ENCODE peak calls at places on chromosomes 4 and X, in eight cellular contexts. Q is PC-3, Y is upper lobe of left lung, H is cardiac fibroblast, O is stomach, A is transverse colon, C is PC-9, T is brain microvascular endothelial cell. M is an unnamed sample.

GRCh38 chr4:26197018-26197779 is 123.6 kb upstream of the RBPJ start:
- DNase-seq in Q (peak), Y (peak), H (peak), O (peak), A (peak), C (peak), T (peak), M (peak)

GRCh38 chr4:171793723-171794122 is 19.5 kb upstream of the GALNTL6 start:
- DNase-seq in Q (no peak), Y (no peak), H (no peak), O (no peak), A (no peak), C (no peak), T (no peak), M (no peak)

GRCh38 chr4:183504930-183505555 is at the start of gene ING2:
- DNase-seq in Q (no peak), Y (peak), H (no peak), O (no peak), A (no peak), C (peak), T (peak), M (no peak)

GRCh38 chr4:4461850-4462249 is 74.9 kb downstream of the NSG1 start:
- DNase-seq in Q (no peak), Y (peak), H (no peak), O (peak), A (peak), C (no peak), T (no peak), M (no peak)

GRCh38 chrX:147899715-147900114 is 12.0 kb upstream of the FMR1 start:
- DNase-seq in Q (no peak), Y (no peak), H (no peak), O (no peak), A (no peak), C (no peak), T (no peak), M (no peak)

GRCh38 chr4:189825466-189825865 is 115.2 kb upstream of the FRG1 start:
- DNase-seq in Q (no peak), Y (no peak), H (no peak), O (no peak), A (no peak), C (no peak), T (no peak), M (no peak)

GRCh38 chr4:6324999-6325790 is 55.5 kb downstream of the WFS1 start:
- DNase-seq in Q (peak), Y (peak), H (no peak), O (peak), A (peak), C (no peak), T (no peak), M (no peak)

GRCh38 chr4:167052631-167053085 is 181.6 kb downstream of the SPOCK3 start:
- DNase-seq in Q (no peak), Y (no peak), H (no peak), O (no peak), A (no peak), C (no peak), T (no peak), M (no peak)

GRCh38 chr4:1505511-1506451 is 99.5 kb upstream of the NKX1-1 start:
- DNase-seq in Q (no peak), Y (peak), H (no peak), O (no peak), A (peak), C (no peak), T (no peak), M (no peak)

GRCh38 chrX:68440940-68441339 is 7.6 kb upstream of the OPHN1 start:
- DNase-seq in Q (peak), Y (peak), H (peak), O (peak), A (peak), C (no peak), T (peak), M (no peak)

GRCh38 chr4:4782969-4783368 is 76.5 kb upstream of the MSX1 start:
- DNase-seq in Q (peak), Y (no peak), H (no peak), O (no peak), A (no peak), C (no peak), T (peak), M (no peak)

GRCh38 chr4:41169256-41169655 is 45.1 kb downstream of the APBB2 start:
- DNase-seq in Q (no peak), Y (no peak), H (no peak), O (no peak), A (no peak), C (no peak), T (no peak), M (no peak)

GRCh38 chr4:100268807-100269206 is 78.5 kb upstream of the DDIT4L start:
- DNase-seq in Q (no peak), Y (no peak), H (no peak), O (no peak), A (no peak), C (no peak), T (no peak), M (no peak)

GRCh38 chr4:165418116-165418515 is 39.3 kb downstream of the CPE start:
- DNase-seq in Q (no peak), Y (no peak), H (no peak), O (no peak), A (no peak), C (no peak), T (no peak), M (no peak)

GRCh38 chr4:103445377-103445776 is 247.2 kb upstream of the CENPE start:
- DNase-seq in Q (no peak), Y (no peak), H (no peak), O (no peak), A (no peak), C (no peak), T (no peak), M (no peak)

GRCh38 chr4:54165011-54165410 is 64.1 kb upstream of the PDGFRA start:
- DNase-seq in Q (no peak), Y (no peak), H (no peak), O (no peak), A (no peak), C (no peak), T (no peak), M (no peak)

GRCh38 chr4:3486556-3487270 is 23.6 kb downstream of the DOK7 start:
- DNase-seq in Q (no peak), Y (no peak), H (no peak), O (no peak), A (no peak), C (no peak), T (no peak), M (no peak)

GRCh38 chrX:81414630-81415029 is 212.7 kb downstream of the SH3BGRL start:
- DNase-seq in Q (peak), Y (no peak), H (no peak), O (no peak), A (no peak), C (no peak), T (no peak), M (no peak)

GRCh38 chrX:30888526-30889146 is 418 bp downstream of the TAB3 start:
- DNase-seq in Q (no peak), Y (peak), H (peak), O (no peak), A (peak), C (no peak), T (no peak), M (peak)

GRCh38 chr4:110636231-110636676 is 13.4 kb upstream of the PITX2 start:
- DNase-seq in Q (no peak), Y (no peak), H (no peak), O (no peak), A (no peak), C (no peak), T (no peak), M (no peak)

DNA sequence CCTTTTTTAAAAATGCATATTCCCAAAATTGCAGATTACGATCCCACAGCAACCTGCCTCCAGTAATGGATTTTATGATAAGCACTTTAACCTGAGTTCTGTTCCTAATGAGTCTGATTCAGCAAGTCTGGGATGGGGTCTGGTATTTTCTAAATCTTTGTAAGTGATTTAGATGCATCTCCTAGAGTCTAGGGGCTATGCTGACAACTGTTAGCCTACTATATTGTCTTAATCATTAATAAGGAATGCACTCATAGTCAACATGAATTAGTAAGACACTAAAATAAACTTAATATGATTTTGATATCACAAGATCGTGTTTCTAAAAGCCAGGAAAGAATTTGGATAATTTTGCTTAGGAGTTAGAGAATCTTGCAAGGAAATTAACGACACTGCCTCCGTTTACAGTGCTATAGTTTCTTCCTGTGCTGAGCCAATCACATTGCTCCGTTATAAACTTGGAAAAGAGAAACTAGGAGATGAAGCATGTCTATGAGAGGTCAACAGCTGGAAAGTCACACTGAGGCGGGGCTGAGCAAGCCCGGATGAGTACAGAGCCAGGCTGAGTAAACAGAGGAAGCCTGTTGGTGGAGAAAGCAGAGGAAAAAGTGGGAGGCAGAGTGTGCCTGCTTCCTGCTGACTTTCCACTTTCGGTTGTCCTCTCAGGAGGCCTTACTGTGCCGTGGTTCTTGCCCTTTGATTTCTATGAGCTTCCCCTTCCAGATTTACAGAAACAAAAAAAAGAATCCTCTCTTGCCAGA is 5.4 kb downstream of the SCARB2 start:
- DNase-seq in Q (peak), Y (peak), H (peak), O (peak), A (peak), C (no peak), T (peak), M (no peak)
- H3K4me3 ChIP-seq in Q (peak), Y (peak), H (peak), O (peak), A (no peak), C (no peak), T (peak), M (no peak)

DNA sequence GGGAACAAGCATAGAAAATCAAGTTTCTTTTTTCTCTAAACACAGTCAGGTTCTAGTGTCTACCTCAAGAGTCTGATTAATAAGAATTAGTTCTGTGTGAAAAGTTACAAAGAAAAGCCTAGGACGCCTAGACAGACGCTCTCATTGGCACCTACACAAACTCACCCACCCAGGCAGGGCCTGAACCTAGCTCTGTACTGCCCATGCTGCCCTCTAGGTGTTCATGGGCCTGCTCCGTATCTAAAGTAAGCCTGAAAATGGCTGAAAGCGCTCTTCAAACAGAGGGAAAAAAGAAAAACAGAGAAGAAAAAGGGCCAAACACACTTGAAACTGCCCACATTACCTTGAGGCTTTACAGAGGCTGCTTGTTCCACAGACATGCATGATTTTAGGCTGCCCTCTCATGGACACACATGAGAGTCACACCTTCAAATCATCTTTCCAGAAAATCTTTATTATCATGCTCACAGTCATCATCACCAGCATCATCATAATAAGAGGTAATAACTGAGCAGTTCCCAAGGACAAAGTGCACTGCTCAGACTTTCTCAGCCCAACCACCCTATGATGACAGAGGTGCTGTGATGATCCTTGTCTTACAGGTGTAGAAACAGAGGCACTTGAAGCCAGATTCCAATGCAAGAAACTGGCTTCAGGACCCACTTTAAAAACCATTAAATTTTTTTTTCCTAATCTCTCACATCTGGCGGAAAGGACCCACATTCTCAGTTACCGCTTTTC is 49.6 kb downstream of the MAP7D2 start:
- DNase-seq in Q (peak), Y (peak), H (peak), O (no peak), A (peak), C (peak), T (peak), M (no peak)
- TF ChIP-seq CTCF in Q (peak), Y (peak), H (peak), O (peak), A (peak), C (peak), T (peak), M (peak)

DNA sequence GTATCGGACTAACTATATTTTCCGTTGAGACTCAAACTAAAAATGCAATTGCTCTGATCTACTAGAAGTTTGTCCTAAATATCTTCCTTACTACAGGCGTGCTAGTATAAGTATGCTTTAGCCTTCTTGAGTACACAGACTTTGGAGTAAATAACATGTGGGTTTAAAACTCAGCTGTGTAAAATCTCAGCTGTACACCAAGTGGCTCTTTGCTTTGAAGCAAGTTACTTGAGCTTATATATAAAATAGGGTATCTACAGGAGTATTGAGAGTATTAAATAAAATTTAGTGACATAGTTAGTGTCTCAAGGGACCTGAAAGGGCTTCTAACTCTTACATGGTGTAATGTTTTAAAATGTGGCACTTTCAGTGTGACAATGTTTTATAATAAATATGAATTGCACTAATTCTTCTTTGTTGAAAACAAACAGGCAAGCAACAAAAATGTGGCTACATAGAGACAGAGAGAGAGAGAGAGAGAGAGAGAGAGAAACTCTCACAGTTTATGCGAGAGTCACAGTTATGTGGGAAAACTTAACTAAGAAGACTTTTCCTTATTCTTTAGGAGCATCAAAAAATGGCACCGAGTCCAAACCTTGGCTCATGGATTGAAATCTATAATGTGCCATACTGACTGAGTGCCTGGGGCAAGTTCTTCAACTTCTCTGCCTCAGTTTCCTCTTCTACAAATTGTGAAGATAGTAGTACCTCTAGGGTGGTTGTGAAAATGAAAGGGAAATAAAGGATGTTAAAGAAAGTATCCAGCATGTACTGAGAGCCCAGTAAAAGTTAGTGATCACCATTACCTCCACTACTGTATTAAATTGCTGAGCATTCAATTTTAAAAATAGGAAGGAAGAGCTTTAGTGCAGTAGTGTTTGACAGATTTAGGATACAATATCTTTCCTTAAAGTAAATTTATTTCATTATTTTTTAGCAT is 187.8 kb upstream of the ANK2 start:
- DNase-seq in Q (no peak), Y (no peak), H (no peak), O (no peak), A (no peak), C (no peak), T (no peak), M (no peak)
- H3K4me3 ChIP-seq in Q (no peak), Y (no peak), H (no peak), O (no peak), A (no peak), C (no peak), T (no peak), M (no peak)

DNA sequence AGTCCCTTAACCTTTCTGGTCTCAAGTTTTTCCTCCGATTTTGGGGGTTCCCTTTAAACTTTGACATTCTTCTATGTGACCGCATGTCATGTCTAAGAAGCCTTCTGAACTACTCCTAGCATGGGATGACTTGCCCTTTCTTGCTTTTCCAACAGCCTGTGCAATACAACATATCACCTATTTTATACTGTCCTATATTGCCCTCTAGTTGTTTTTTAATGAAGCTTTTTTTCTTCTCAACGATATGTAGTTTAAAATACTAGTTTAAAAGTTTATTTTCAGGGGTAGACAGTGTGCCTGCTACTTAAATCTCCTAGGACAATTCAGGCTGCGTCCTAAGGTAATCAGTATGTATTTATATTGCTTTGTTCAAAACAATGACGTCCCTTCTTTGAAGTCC is 1.0 kb upstream of the IGBP1 start:
- DNase-seq in Q (peak), Y (no peak), H (no peak), O (no peak), A (no peak), C (no peak), T (no peak), M (no peak)
- TF ChIP-seq CTCF in Q (no peak), Y (no peak), H (no peak), O (no peak), A (no peak), C (peak), T (no peak), M (no peak)

GRCh38 chr4:56788081-56788480 is 33.4 kb downstream of the SPINK2 start:
- DNase-seq in Q (no peak), Y (no peak), H (no peak), O (no peak), A (no peak), C (no peak), T (no peak), M (no peak)
- H3K4me3 ChIP-seq in Q (no peak), Y (no peak), H (no peak), O (no peak), A (no peak), C (no peak), T (no peak), M (no peak)

DNA sequence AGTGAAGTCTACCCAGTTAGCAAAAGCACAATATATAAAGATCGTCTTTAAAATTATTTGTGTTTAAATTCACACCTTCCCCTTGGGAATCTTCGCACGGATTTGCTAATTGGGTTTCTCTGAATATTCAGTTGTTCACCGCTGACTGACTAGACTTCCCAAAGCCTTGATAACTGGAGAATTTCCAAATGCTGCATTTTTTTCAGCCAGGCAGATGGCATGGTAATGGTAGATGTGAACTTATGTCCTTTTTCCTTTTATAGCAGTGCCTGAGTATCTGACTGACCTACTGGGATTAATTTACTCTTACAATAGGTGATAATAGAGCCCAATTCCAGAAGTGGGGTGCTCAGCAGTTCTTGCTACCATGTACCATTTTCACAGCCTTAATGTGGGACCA is 548.1 kb downstream of the PACRGL start:
- DNase-seq in Q (no peak), Y (no peak), H (no peak), O (no peak), A (no peak), C (no peak), T (no peak), M (no peak)
- TF ChIP-seq CTCF in Q (no peak), Y (no peak), H (no peak), O (no peak), A (no peak), C (no peak), T (no peak), M (no peak)

GRCh38 chr4:150583287-150584197 is 1.6 kb downstream of the MAB21L2 start:
- DNase-seq in Q (no peak), Y (peak), H (peak), O (no peak), A (peak), C (no peak), T (peak), M (peak)

GRCh38 chr4:150581206-150581605 is 745 bp upstream of the MAB21L2 start:
- DNase-seq in Q (no peak), Y (no peak), H (no peak), O (no peak), A (no peak), C (no peak), T (no peak), M (no peak)

GRCh38 chr4:150581611-150582010 is 340 bp upstream of the MAB21L2 start:
- DNase-seq in Q (no peak), Y (no peak), H (peak), O (no peak), A (peak), C (no peak), T (peak), M (no peak)

GRCh38 chr4:150582881-150583286 is 933 bp downstream of the MAB21L2 start:
- DNase-seq in Q (no peak), Y (no peak), H (peak), O (no peak), A (no peak), C (no peak), T (peak), M (no peak)

GRCh38 chr4:150582101-150582565 is at the start of gene MAB21L2:
- DNase-seq in Q (no peak), Y (no peak), H (no peak), O (no peak), A (no peak), C (no peak), T (no peak), M (no peak)
- H3K4me3 ChIP-seq in Q (no peak), Y (peak), H (peak), O (peak), A (peak), C (no peak), T (peak), M (no peak)

GRCh38 chrX:19225906-19226305 is 103.6 kb upstream of the ADGRG2 start:
- DNase-seq in Q (peak), Y (no peak), H (peak), O (no peak), A (no peak), C (no peak), T (no peak), M (no peak)
- TF ChIP-seq CTCF in Q (peak), Y (no peak), H (no peak), O (no peak), A (no peak), C (no peak), T (peak), M (peak)